ENCODE peak calls at places on chromosomes 11 and 22, in seven cellular contexts. D is H9, X is mesendoderm, A is IMR-90, G is neuronal stem cell, P is trophoblast cell, Q is H1. E is an unnamed sample.

GRCh38 chr11:101470414-101470813 is 113.4 kb downstream of the TRPC6 start:
- DNase-seq in D (no peak), X (no peak), A (peak), G (no peak), P (no peak), Q (no peak), E (peak)

GRCh38 chr11:77089004-77089545 is 13.6 kb upstream of the OMP start:
- DNase-seq in D (no peak), X (no peak), A (no peak), G (no peak), P (no peak), Q (no peak), E (no peak)

GRCh38 chr11:120867531-120867930 is 156.4 kb upstream of the TBCEL start:
- DNase-seq in D (peak), X (peak), A (no peak), G (no peak), P (peak), Q (no peak), E (no peak)

GRCh38 chr11:119702261-119702591 is 26.8 kb downstream of the NECTIN1 start:
- DNase-seq in D (no peak), X (no peak), A (peak), G (no peak), P (no peak), Q (no peak), E (peak)

GRCh38 chr11:46381046-46381835 is at the start of gene MDK:
- DNase-seq in D (peak), X (peak), A (no peak), G (peak), P (peak), Q (peak), E (no peak)

GRCh38 chr11:59669611-59670009 is 773 bp upstream of the PATL1 start:
- DNase-seq in D (no peak), X (peak), A (peak), G (no peak), P (peak), Q (peak), E (peak)

GRCh38 chr11:106950067-106950491 is 68.2 kb downstream of the GUCY1A2 start:
- DNase-seq in D (no peak), X (no peak), A (no peak), G (no peak), P (no peak), Q (no peak), E (no peak)

GRCh38 chr11:73481626-73482025 is 105.4 kb downstream of the RELT start:
- DNase-seq in D (no peak), X (no peak), A (no peak), G (no peak), P (no peak), Q (no peak), E (no peak)

GRCh38 chr22:46230262-46230901 is 19.7 kb downstream of the CDPF1 start:
- DNase-seq in D (no peak), X (no peak), A (no peak), G (no peak), P (peak), Q (no peak), E (no peak)

GRCh38 chr11:130611791-130612251 is 163.4 kb downstream of the ADAMTS15 start:
- DNase-seq in D (no peak), X (peak), A (peak), G (no peak), P (peak), Q (no peak), E (peak)

GRCh38 chr22:29606320-29606719 is 2.9 kb downstream of the NF2 start:
- DNase-seq in D (peak), X (peak), A (no peak), G (no peak), P (peak), Q (no peak), E (no peak)

GRCh38 chr11:26944866-26945664 is 48.8 kb upstream of the FIBIN start:
- DNase-seq in D (no peak), X (no peak), A (peak), G (no peak), P (no peak), Q (no peak), E (no peak)

GRCh38 chr11:15896544-15896943 is 459.8 kb downstream of the SOX6 start:
- DNase-seq in D (no peak), X (no peak), A (no peak), G (no peak), P (no peak), Q (no peak), E (no peak)

GRCh38 chr11:57276857-57277505 is 39.9 kb upstream of the APLNR start:
- DNase-seq in D (no peak), X (no peak), A (peak), G (no peak), P (peak), Q (no peak), E (no peak)

GRCh38 chr11:125935629-125936199 is 10.1 kb upstream of the VSIG10L2 start:
- DNase-seq in D (peak), X (no peak), A (no peak), G (no peak), P (no peak), Q (peak), E (no peak)

GRCh38 chr22:43038325-43038724 is 23.4 kb upstream of the PACSIN2 start:
- DNase-seq in D (no peak), X (no peak), A (no peak), G (no peak), P (peak), Q (no peak), E (no peak)

GRCh38 chr11:34620820-34621792 is at the start of gene EHF:
- DNase-seq in D (no peak), X (no peak), A (no peak), G (no peak), P (peak), Q (no peak), E (no peak)

GRCh38 chr11:117273550-117274289 is 17.4 kb upstream of the BACE1-AS start:
- DNase-seq in D (no peak), X (peak), A (peak), G (no peak), P (no peak), Q (no peak), E (peak)

GRCh38 chr11:65041206-65042035 is at the start of gene SAC3D1:
- DNase-seq in D (no peak), X (peak), A (peak), G (peak), P (peak), Q (no peak), E (peak)

GRCh38 chr11:13333456-13333957 is 55.9 kb downstream of the BMAL1 start:
- DNase-seq in D (no peak), X (no peak), A (no peak), G (no peak), P (no peak), Q (no peak), E (no peak)

GRCh38 chr11:17597770-17598169 is 50.7 kb downstream of the OTOG start:
- DNase-seq in D (peak), X (no peak), A (no peak), G (no peak), P (no peak), Q (peak), E (no peak)

GRCh38 chr22:42132457-42132856 is 1.8 kb upstream of the CYP2D6 start:
- DNase-seq in D (no peak), X (no peak), A (no peak), G (no peak), P (no peak), Q (no peak), E (no peak)

GRCh38 chr11:47589103-47589502 is 2.6 kb downstream of the FAM180B start:
- DNase-seq in D (no peak), X (no peak), A (no peak), G (no peak), P (no peak), Q (no peak), E (no peak)
- H2BK5ac ChIP-seq in D (no peak), X (no peak), A (no peak), G (no peak), P (no peak), Q (no peak), E (no peak)

GRCh38 chr11:22795914-22796313 is 33.7 kb downstream of the SVIP start:
- DNase-seq in D (no peak), X (no peak), A (peak), G (no peak), P (no peak), Q (no peak), E (no peak)
- H3K27ac ChIP-seq in D (no peak), X (no peak), A (no peak), G (no peak), P (no peak), Q (no peak), E (no peak)

DNA sequence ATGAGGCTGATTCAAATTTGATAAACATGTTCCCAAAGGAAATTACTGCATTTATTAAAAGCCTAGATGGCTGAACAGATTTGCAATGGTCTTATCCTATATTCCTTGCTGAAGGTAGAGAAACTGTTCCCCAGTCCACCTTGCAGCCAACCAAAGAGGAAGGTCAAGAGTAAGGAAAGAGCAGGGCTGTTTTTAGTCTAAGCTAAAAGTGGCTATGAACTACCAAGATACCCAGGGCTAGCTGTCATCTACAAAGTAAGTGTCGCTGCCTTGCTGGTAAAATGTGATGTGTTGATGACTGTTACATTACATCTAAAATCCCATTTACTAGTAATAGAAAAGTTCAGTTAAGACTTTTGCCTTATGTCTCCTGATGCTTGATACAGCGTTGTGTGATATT is 290.1 kb upstream of the MPPED2 start:
- DNase-seq in D (no peak), X (no peak), A (no peak), G (no peak), P (no peak), Q (no peak), E (no peak)
- H2BK5ac ChIP-seq in D (no peak), X (no peak), A (no peak), G (no peak), P (no peak), Q (no peak), E (no peak)

GRCh38 chr11:36241512-36241911 is 47.7 kb downstream of the COMMD9 start:
- DNase-seq in D (no peak), X (no peak), A (no peak), G (no peak), P (no peak), Q (no peak), E (no peak)

GRCh38 chr11:36240178-36240577 is 49.0 kb downstream of the COMMD9 start:
- DNase-seq in D (no peak), X (no peak), A (peak), G (no peak), P (no peak), Q (no peak), E (no peak)

GRCh38 chr11:36238881-36239280 is 50.3 kb downstream of the COMMD9 start:
- DNase-seq in D (no peak), X (no peak), A (no peak), G (no peak), P (no peak), Q (no peak), E (no peak)

GRCh38 chr11:36239636-36240035 is 49.6 kb downstream of the COMMD9 start:
- DNase-seq in D (no peak), X (no peak), A (no peak), G (no peak), P (no peak), Q (no peak), E (no peak)

GRCh38 chr11:36240746-36241295 is 48.4 kb downstream of the COMMD9 start:
- DNase-seq in D (no peak), X (peak), A (no peak), G (no peak), P (no peak), Q (no peak), E (no peak)
- H3K27ac ChIP-seq in D (no peak), X (no peak), A (no peak), G (no peak), P (no peak), Q (no peak), E (no peak)

DNA sequence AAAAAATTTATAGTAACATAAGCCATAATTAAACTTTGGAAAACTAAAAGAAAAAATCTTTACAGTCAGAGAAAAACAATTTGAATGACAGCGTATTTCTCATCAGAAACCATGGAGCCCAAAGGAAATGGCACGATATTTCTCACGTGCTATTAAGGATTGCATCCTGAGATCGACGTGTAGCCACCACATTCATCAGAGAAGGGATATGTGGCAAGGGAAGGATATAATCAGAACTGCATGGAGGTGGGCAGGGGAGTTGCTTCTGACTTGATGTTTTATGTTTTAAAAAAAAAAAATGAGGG is 74.0 kb downstream of the SGSM3 start:
- DNase-seq in D (no peak), X (no peak), A (no peak), G (no peak), P (no peak), Q (no peak), E (no peak)
- H2BK5ac ChIP-seq in D (no peak), X (no peak), A (no peak), G (no peak), P (no peak), Q (no peak), E (no peak)

E was measured in mesenchymal stem cell.